ENCODE peak calls at places on chromosomes 12 and 14, in four cellular contexts. One of them, this sample, is unnamed.
A peak's percentile ranks its signal among the peaks of the same experiment; 100 is the strongest.

GRCh38 chr12:45212064-45212463 is 3.8 kb upstream of the ANO6 start:
- DNase-seq in activated CD8-positive, alpha-beta memory T cell treated with anti-CD3 and anti-CD28 coated beads for 24 hours: no peak
- DNase-seq in dermis blood vessel endothelial cell: no peak
- DNase-seq in epithelial cell of esophagus: no peak
- DNase-seq in this sample: no peak

GRCh38 chr14:68460541-68460940 is 332.3 kb downstream of the ZFP36L1 start:
- DNase-seq in activated CD8-positive, alpha-beta memory T cell treated with anti-CD3 and anti-CD28 coated beads for 24 hours: no peak
- DNase-seq in dermis blood vessel endothelial cell: no peak
- DNase-seq in epithelial cell of esophagus: no peak
- DNase-seq in this sample: no peak

GRCh38 chr12:116525418-116526001 is 33.7 kb upstream of the MAP1LC3B2 start:
- DNase-seq in activated CD8-positive, alpha-beta memory T cell treated with anti-CD3 and anti-CD28 coated beads for 24 hours: no peak
- DNase-seq in dermis blood vessel endothelial cell: peak; percentile 68
- DNase-seq in epithelial cell of esophagus: peak; percentile 91
- DNase-seq in this sample: peak; percentile 75

GRCh38 chr12:65501093-65501621 is 222.7 kb downstream of the MSRB3 start:
- DNase-seq in activated CD8-positive, alpha-beta memory T cell treated with anti-CD3 and anti-CD28 coated beads for 24 hours: no peak
- DNase-seq in dermis blood vessel endothelial cell: no peak
- DNase-seq in epithelial cell of esophagus: no peak
- DNase-seq in this sample: no peak

GRCh38 chr14:73393375-73393774 is 65.0 kb downstream of the NUMB start:
- DNase-seq in activated CD8-positive, alpha-beta memory T cell treated with anti-CD3 and anti-CD28 coated beads for 24 hours: no peak
- DNase-seq in dermis blood vessel endothelial cell: no peak
- DNase-seq in epithelial cell of esophagus: no peak
- DNase-seq in this sample: no peak

GRCh38 chr12:2796187-2796663 is 1.5 kb downstream of the FKBP4 start:
- DNase-seq in activated CD8-positive, alpha-beta memory T cell treated with anti-CD3 and anti-CD28 coated beads for 24 hours: no peak
- DNase-seq in dermis blood vessel endothelial cell: peak; percentile 19
- DNase-seq in epithelial cell of esophagus: peak; percentile 36
- DNase-seq in this sample: no peak

GRCh38 chr12:42744539-42745156 is 155.1 kb upstream of the PRICKLE1 start:
- DNase-seq in activated CD8-positive, alpha-beta memory T cell treated with anti-CD3 and anti-CD28 coated beads for 24 hours: no peak
- DNase-seq in dermis blood vessel endothelial cell: no peak
- DNase-seq in epithelial cell of esophagus: peak; percentile 91
- DNase-seq in this sample: no peak

GRCh38 chr12:100706029-100706428 is 88.5 kb upstream of the ANO4 start:
- DNase-seq in activated CD8-positive, alpha-beta memory T cell treated with anti-CD3 and anti-CD28 coated beads for 24 hours: no peak
- DNase-seq in dermis blood vessel endothelial cell: no peak
- DNase-seq in epithelial cell of esophagus: peak; percentile 97
- DNase-seq in this sample: peak; percentile 75

GRCh38 chr14:104732355-104732804 is 8.4 kb downstream of the ADSS1 start:
- DNase-seq in activated CD8-positive, alpha-beta memory T cell treated with anti-CD3 and anti-CD28 coated beads for 24 hours: no peak
- DNase-seq in dermis blood vessel endothelial cell: peak; percentile 34
- DNase-seq in epithelial cell of esophagus: peak; percentile 47
- DNase-seq in this sample: no peak

GRCh38 chr14:101369194-101369915 is 191.9 kb upstream of the DIO3 start:
- DNase-seq in activated CD8-positive, alpha-beta memory T cell treated with anti-CD3 and anti-CD28 coated beads for 24 hours: no peak
- DNase-seq in dermis blood vessel endothelial cell: no peak
- DNase-seq in epithelial cell of esophagus: no peak
- DNase-seq in this sample: no peak

GRCh38 chr14:95998656-95999055 is 40.5 kb upstream of the C14orf132 start:
- DNase-seq in activated CD8-positive, alpha-beta memory T cell treated with anti-CD3 and anti-CD28 coated beads for 24 hours: no peak
- DNase-seq in dermis blood vessel endothelial cell: peak; percentile 11
- DNase-seq in epithelial cell of esophagus: peak; percentile 35
- DNase-seq in this sample: no peak

GRCh38 chr12:5085896-5086295 is 42.2 kb downstream of the KCNA5 start:
- DNase-seq in activated CD8-positive, alpha-beta memory T cell treated with anti-CD3 and anti-CD28 coated beads for 24 hours: no peak
- DNase-seq in dermis blood vessel endothelial cell: no peak
- DNase-seq in epithelial cell of esophagus: no peak
- DNase-seq in this sample: no peak

GRCh38 chr12:51826881-51827280 is 21.6 kb downstream of the FIGNL2 start:
- DNase-seq in activated CD8-positive, alpha-beta memory T cell treated with anti-CD3 and anti-CD28 coated beads for 24 hours: no peak
- DNase-seq in dermis blood vessel endothelial cell: no peak
- DNase-seq in epithelial cell of esophagus: no peak
- DNase-seq in this sample: no peak

GRCh38 chr14:75969891-75970290 is 11.9 kb downstream of the TGFB3 start:
- DNase-seq in activated CD8-positive, alpha-beta memory T cell treated with anti-CD3 and anti-CD28 coated beads for 24 hours: no peak
- DNase-seq in dermis blood vessel endothelial cell: no peak
- DNase-seq in epithelial cell of esophagus: peak; percentile 31
- DNase-seq in this sample: no peak

GRCh38 chr12:4454315-4454860 is 8.8 kb upstream of the FGF6 start:
- DNase-seq in activated CD8-positive, alpha-beta memory T cell treated with anti-CD3 and anti-CD28 coated beads for 24 hours: no peak
- DNase-seq in dermis blood vessel endothelial cell: no peak
- DNase-seq in epithelial cell of esophagus: no peak
- DNase-seq in this sample: no peak

GRCh38 chr12:27193854-27194544 is 50.1 kb upstream of the STK38L start:
- DNase-seq in activated CD8-positive, alpha-beta memory T cell treated with anti-CD3 and anti-CD28 coated beads for 24 hours: no peak
- DNase-seq in dermis blood vessel endothelial cell: peak; percentile 59
- DNase-seq in epithelial cell of esophagus: peak; percentile 52
- DNase-seq in this sample: no peak

GRCh38 chr12:46246021-46246700 is 22.7 kb downstream of the SLC38A1 start:
- DNase-seq in activated CD8-positive, alpha-beta memory T cell treated with anti-CD3 and anti-CD28 coated beads for 24 hours: no peak
- DNase-seq in dermis blood vessel endothelial cell: peak; percentile 77
- DNase-seq in epithelial cell of esophagus: no peak
- DNase-seq in this sample: no peak

GRCh38 chr12:53068811-53069585 is 10.2 kb downstream of the SPRYD3 start:
- DNase-seq in activated CD8-positive, alpha-beta memory T cell treated with anti-CD3 and anti-CD28 coated beads for 24 hours: no peak
- DNase-seq in dermis blood vessel endothelial cell: no peak
- DNase-seq in epithelial cell of esophagus: no peak
- DNase-seq in this sample: no peak

GRCh38 chr14:49050836-49051235 is 535.3 kb downstream of the RPS29 start:
- DNase-seq in activated CD8-positive, alpha-beta memory T cell treated with anti-CD3 and anti-CD28 coated beads for 24 hours: no peak
- DNase-seq in dermis blood vessel endothelial cell: no peak
- DNase-seq in epithelial cell of esophagus: no peak
- DNase-seq in this sample: no peak

GRCh38 chr14:61296707-61297502 is 15.8 kb upstream of the TMEM30B start:
- DNase-seq in activated CD8-positive, alpha-beta memory T cell treated with anti-CD3 and anti-CD28 coated beads for 24 hours: no peak
- DNase-seq in dermis blood vessel endothelial cell: peak; percentile 83
- DNase-seq in epithelial cell of esophagus: peak; percentile 65
- DNase-seq in this sample: no peak

GRCh38 chr12:126036348-126036747 is 971.1 kb downstream of the AACS start:
- DNase-seq in activated CD8-positive, alpha-beta memory T cell treated with anti-CD3 and anti-CD28 coated beads for 24 hours: no peak
- DNase-seq in dermis blood vessel endothelial cell: no peak
- DNase-seq in epithelial cell of esophagus: no peak
- DNase-seq in this sample: no peak

GRCh38 chr12:1720494-1720893 is 29.6 kb downstream of the ADIPOR2 start:
- DNase-seq in activated CD8-positive, alpha-beta memory T cell treated with anti-CD3 and anti-CD28 coated beads for 24 hours: no peak
- DNase-seq in dermis blood vessel endothelial cell: no peak
- DNase-seq in epithelial cell of esophagus: no peak
- DNase-seq in this sample: no peak

This sample was measured in T1000.